ENCODE peak calls at places on chromosomes 7 and 10, in nine cellular contexts. O is uterus, U is psoas muscle, M is bronchial epithelial cell, R is hepatocyte, X is heart right ventricle, F is IMR-90, B is esophagus muscularis mucosa, I is prostate gland. J is an unnamed sample.

GRCh38 chr7:123987445-123987844 is 45.4 kb downstream of the TMEM229A start:
- DNase-seq in O (no peak), R (no peak), F (no peak), I (no peak), U (no peak), M (no peak), X (no peak), B (no peak), J (no peak)

GRCh38 chr10:50387736-50388081 is 136.4 kb upstream of the ASAH2 start:
- DNase-seq in R (no peak), O (no peak), I (no peak), F (no peak), B (no peak), U (no peak), M (no peak), X (no peak), J (no peak)

GRCh38 chr10:80541144-80541750 is 3.5 kb downstream of the SH2D4B start:
- DNase-seq in U (no peak), R (no peak), M (no peak), O (no peak), B (peak; percentile 77), F (no peak), X (peak; percentile 45), I (no peak), J (no peak)

GRCh38 chr7:40542982-40543741 is 408.4 kb downstream of the SUGCT start:
- DNase-seq in B (no peak), U (no peak), X (no peak), O (no peak), F (peak; percentile 17), I (no peak), M (no peak), R (no peak), J (no peak)

GRCh38 chr10:133009218-133009954 is 67.0 kb upstream of the CFAP46 start:
- DNase-seq in M (no peak), O (no peak), B (peak; percentile 94), X (peak; percentile 72), U (peak; percentile 67), R (peak; percentile 59), I (no peak), F (no peak), J (no peak)

GRCh38 chr7:105118612-105119600 is 104.9 kb downstream of the KMT2E start:
- DNase-seq in X (no peak), I (no peak), B (peak; percentile 79), M (no peak), F (no peak), R (no peak), U (no peak), O (no peak), J (no peak)

GRCh38 chr10:92240289-92241157 is 50.4 kb downstream of the CPEB3 start:
- DNase-seq in B (no peak), I (peak; percentile 82), F (peak; percentile 70), R (peak; percentile 78), X (no peak), U (peak; percentile 26), O (peak; percentile 55), M (peak; percentile 56), J (peak; percentile 53)

GRCh38 chr7:68964060-68964459 is 634.2 kb upstream of the AUTS2 start:
- DNase-seq in O (no peak), B (no peak), F (no peak), X (no peak), I (no peak), R (no peak), U (no peak), M (peak; percentile 13), J (no peak)

GRCh38 chr7:93016085-93016471 is 101.7 kb downstream of the SAMD9 start:
- DNase-seq in R (peak; percentile 25), B (no peak), O (no peak), I (peak; percentile 11), U (no peak), X (no peak), F (peak; percentile 45), M (peak; percentile 20), J (no peak)

GRCh38 chr7:27095050-27095896 is 527 bp downstream of the HOXA1 start:
- DNase-seq in F (peak; percentile 16), B (no peak), M (no peak), U (no peak), X (no peak), O (no peak), R (no peak), I (no peak), J (no peak)

GRCh38 chr10:133278577-133279265 is 2.1 kb upstream of the ADAM8 start:
- DNase-seq in F (peak; percentile 49), X (no peak), R (peak; percentile 83), I (peak; percentile 69), O (no peak), U (no peak), B (no peak), M (peak; percentile 85), J (peak; percentile 55)

GRCh38 chr7:149834601-149835000 is 3.6 kb upstream of the ZNF862 start:
- DNase-seq in F (no peak), O (no peak), R (no peak), I (no peak), B (no peak), U (no peak), M (no peak), X (no peak), J (no peak)

GRCh38 chr10:125799446-125799845 is 23.6 kb downstream of the UROS start:
- DNase-seq in I (no peak), O (no peak), U (no peak), M (no peak), X (no peak), B (no peak), F (no peak), R (no peak), J (no peak)

GRCh38 chr10:125797999-125798662 is 22.5 kb upstream of the MMP21 start:
- DNase-seq in O (no peak), X (no peak), F (no peak), U (no peak), B (no peak), I (no peak), M (no peak), R (no peak), J (no peak)

GRCh38 chr10:125795637-125796190 is 20.1 kb upstream of the MMP21 start:
- DNase-seq in U (no peak), I (no peak), M (no peak), B (no peak), X (no peak), R (no peak), O (no peak), F (no peak), J (no peak)

GRCh38 chr10:125795111-125795510 is 19.5 kb upstream of the MMP21 start:
- DNase-seq in F (no peak), X (no peak), B (no peak), R (no peak), O (no peak), U (no peak), M (no peak), I (no peak), J (no peak)

DNA sequence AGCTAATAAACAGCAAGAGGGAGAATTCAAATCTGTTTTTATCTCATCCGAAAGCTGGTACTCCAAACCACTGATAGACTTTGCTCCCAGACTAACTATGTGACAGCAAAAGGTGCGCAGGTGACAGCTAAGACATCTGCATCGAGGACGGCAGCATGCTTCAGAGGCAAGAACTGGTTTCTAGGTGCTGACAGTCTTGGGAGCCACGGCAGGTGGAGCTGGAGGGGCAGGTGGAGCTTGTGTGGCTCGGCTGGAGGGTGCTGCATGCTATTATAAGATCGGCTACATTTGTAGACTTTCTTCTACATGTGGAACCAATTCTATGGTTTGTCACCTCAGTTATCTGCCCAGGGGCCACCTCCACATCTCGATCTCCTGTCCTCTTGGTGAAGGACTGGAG is 21.8 kb upstream of the MMP21 start:
- DNase-seq in U (no peak), X (no peak), F (no peak), R (no peak), I (no peak), B (no peak), M (no peak), O (no peak), J (no peak)
- H3K36me3 ChIP-seq in U (peaks cover under 1% of the 10 kb centered on the region), X (no peaks in the 10 kb centered on the region), F (peaks cover 30% of the 10 kb centered on the region), R (no peaks in the 10 kb centered on the region), I (no peaks in the 10 kb centered on the region), B (peaks cover 75% of the 10 kb centered on the region), M (peaks cover 3% of the 10 kb centered on the region), O (no peaks in the 10 kb centered on the region), J (peaks cover 2% of the 10 kb centered on the region)

GRCh38 chr10:70893227-70894006 is 5.1 kb upstream of the PCBD1 start:
- DNase-seq in I (no peak), F (no peak), O (peak; percentile 6), X (no peak), M (no peak), U (no peak), B (no peak), R (no peak), J (no peak)

GRCh38 chr10:70890917-70891431 is 2.6 kb upstream of the PCBD1 start:
- DNase-seq in I (no peak), O (peak; percentile 30), B (no peak), F (no peak), M (no peak), U (peak; percentile 49), R (peak; percentile 74), X (peak; percentile 72), J (peak; percentile 94)

GRCh38 chr10:70894416-70894815 is 6.1 kb upstream of the PCBD1 start:
- DNase-seq in F (no peak), B (no peak), M (no peak), I (no peak), O (no peak), X (no peak), U (no peak), R (no peak), J (no peak)

GRCh38 chr10:70891636-70892035 is 3.3 kb upstream of the PCBD1 start:
- DNase-seq in O (no peak), F (no peak), R (no peak), U (no peak), M (peak; percentile 13), X (no peak), I (no peak), B (no peak), J (no peak)

DNA sequence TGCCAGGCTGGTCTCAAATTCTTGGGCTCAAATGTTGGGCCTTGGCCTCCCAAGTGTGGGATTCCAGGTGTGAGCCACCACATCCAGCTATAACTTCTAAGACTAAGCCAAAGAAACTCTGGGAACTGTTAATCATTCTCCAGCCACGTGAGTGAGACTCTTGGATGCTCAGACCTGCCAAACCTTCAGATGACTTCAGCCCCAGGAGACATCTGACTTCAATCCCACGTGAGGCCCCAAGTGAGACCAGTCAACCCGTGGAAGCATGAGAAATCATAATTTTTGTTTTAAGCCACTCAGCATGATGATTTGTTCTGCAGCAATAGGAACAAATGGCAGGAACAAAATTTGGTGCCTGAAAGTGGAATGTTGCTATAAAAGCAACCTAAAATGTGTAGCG is 4.3 kb upstream of the PCBD1 start:
- DNase-seq in O (no peak), U (no peak), R (no peak), I (no peak), F (no peak), X (no peak), M (no peak), B (no peak), J (no peak)
- TF ChIP-seq CTCF in O (no peak), U (no peak), R (no peak), I (no peak), F (no peak), X (no peak), M (no peak), B (no peak), J (no peak)

GRCh38 chr7:113087278-113087998 is 811 bp upstream of the GPR85 start:
- DNase-seq in X (no peak), R (peak; percentile 41), U (no peak), O (peak; percentile 16), M (peak; percentile 69), B (no peak), I (no peak), F (peak; percentile 94), J (peak; percentile 39)
- H3K4me3 ChIP-seq in X (no peak overlapping the region), R (no peak overlapping the region), U (peak overlapping the region; percentile 64), O (peak overlapping the region; percentile 38), M (peak overlapping the region; percentile 10), B (peak overlapping the region; percentile 65), I (no peak overlapping the region), F (peak overlapping the region; percentile 54), J (peak overlapping the region; percentile 90)

GRCh38 chr10:6227346-6227745 is 24.6 kb downstream of the PFKFB3 start:
- DNase-seq in O (no peak), R (no peak), I (no peak), X (no peak), F (no peak), U (no peak), B (no peak), M (no peak), J (no peak)
- H3K36me3 ChIP-seq in O (no peaks in the 10 kb centered on the region), R (no peaks in the 10 kb centered on the region), I (peaks cover 20% of the 10 kb centered on the region), X (no peaks in the 10 kb centered on the region), F (peaks cover 91% of the 10 kb centered on the region), U (peaks cover 11% of the 10 kb centered on the region), B (peaks cover 100% of the 10 kb centered on the region), M (peaks cover 67% of the 10 kb centered on the region), J (no peaks in the 10 kb centered on the region)

J was measured in BE2C.